ENCODE peak calls at places on chromosomes 1 and 21, in four cellular contexts. Q is CD8-positive, alpha-beta T cell; Z is thyroid gland; D is CD4-positive, alpha-beta T cell. R is an unnamed sample.

GRCh38 chr1:64031191-64031590 is 172.2 kb upstream of the UBE2U start:
- DNase-seq in Q (no peak), Z (no peak), D (no peak), R (no peak)

GRCh38 chr1:215845224-215845902 is 278.3 kb downstream of the KCTD3 start:
- DNase-seq in Q (no peak), Z (no peak), D (no peak), R (no peak)

GRCh38 chr1:29523531-29523930 is 287.2 kb downstream of the PTPRU start:
- DNase-seq in Q (no peak), Z (no peak), D (no peak), R (no peak)

GRCh38 chr21:38752051-38752505 is 53.7 kb upstream of the ETS2 start:
- DNase-seq in Q (no peak), Z (no peak), D (no peak), R (no peak)

GRCh38 chr1:65260851-65261473 is 48.4 kb upstream of the DNAJC6 start:
- DNase-seq in Q (no peak), Z (no peak), D (no peak), R (no peak)

GRCh38 chr1:218986816-218987215 is 186.9 kb upstream of the LYPLAL1 start:
- DNase-seq in Q (no peak), Z (no peak), D (no peak), R (no peak)

GRCh38 chr1:154326546-154327465 is 1.5 kb downstream of the ATP8B2 start:
- DNase-seq in Q (peak), Z (no peak), D (no peak), R (no peak)

GRCh38 chr1:205477759-205478247 is 22.0 kb upstream of the BLACAT1 start:
- DNase-seq in Q (no peak), Z (peak), D (no peak), R (no peak)

GRCh38 chr1:166391677-166392076 is 224.9 kb upstream of the FAM78B start:
- DNase-seq in Q (no peak), Z (no peak), D (no peak), R (no peak)

GRCh38 chr1:53093451-53093754 is 31.4 kb downstream of the PODN start:
- DNase-seq in Q (no peak), Z (no peak), D (no peak), R (no peak)

GRCh38 chr1:117147856-117148588 is 26.5 kb upstream of the TRIM45 start:
- DNase-seq in Q (no peak), Z (peak), D (no peak), R (no peak)

GRCh38 chr1:85244271-85245053 is 15.0 kb downstream of the C1orf52 start:
- DNase-seq in Q (no peak), Z (no peak), D (no peak), R (no peak)

GRCh38 chr21:36465481-36465880 is 14.4 kb downstream of the CLDN14 start:
- DNase-seq in Q (no peak), Z (no peak), D (no peak), R (no peak)

GRCh38 chr21:42652527-42653491 is 612 bp upstream of the PDE9A start:
- DNase-seq in Q (no peak), Z (peak), D (no peak), R (peak)

GRCh38 chr1:30525980-30526651 is 197.3 kb downstream of the MATN1 start:
- DNase-seq in Q (no peak), Z (peak), D (no peak), R (no peak)

GRCh38 chr1:51990478-51990965 is at the start of gene RAB3B:
- DNase-seq in Q (peak), Z (peak), D (peak), R (peak)

GRCh38 chr1:46670134-46670533 is 1.5 kb upstream of the TEX38 start:
- DNase-seq in Q (no peak), Z (no peak), D (no peak), R (no peak)

GRCh38 chr1:24955161-24955560 is 25.1 kb upstream of the RUNX3 start:
- DNase-seq in Q (peak), Z (no peak), D (no peak), R (no peak)

GRCh38 chr1:26530898-26531598 is 1.5 kb downstream of the RPS6KA1 start:
- DNase-seq in Q (no peak), Z (peak), D (no peak), R (no peak)

GRCh38 chr1:20100632-20101355 is 18.5 kb downstream of the PLA2G2D start:
- DNase-seq in Q (no peak), Z (peak), D (no peak), R (peak)

GRCh38 chr1:209316929-209317328 is 266.6 kb upstream of the CAMK1G start:
- DNase-seq in Q (no peak), Z (no peak), D (no peak), R (no peak)

GRCh38 chr1:12518956-12519707 is 98.9 kb downstream of the DHRS3 start:
- DNase-seq in Q (no peak), Z (peak), D (no peak), R (no peak)

GRCh38 chr1:189429610-189430009 is 1048.1 kb downstream of the BRINP3 start:
- DNase-seq in Q (no peak), Z (no peak), D (no peak), R (no peak)

GRCh38 chr1:70041317-70042045 is 163.9 kb downstream of the LRRC40 start:
- DNase-seq in Q (no peak), Z (no peak), D (no peak), R (no peak)

DNA sequence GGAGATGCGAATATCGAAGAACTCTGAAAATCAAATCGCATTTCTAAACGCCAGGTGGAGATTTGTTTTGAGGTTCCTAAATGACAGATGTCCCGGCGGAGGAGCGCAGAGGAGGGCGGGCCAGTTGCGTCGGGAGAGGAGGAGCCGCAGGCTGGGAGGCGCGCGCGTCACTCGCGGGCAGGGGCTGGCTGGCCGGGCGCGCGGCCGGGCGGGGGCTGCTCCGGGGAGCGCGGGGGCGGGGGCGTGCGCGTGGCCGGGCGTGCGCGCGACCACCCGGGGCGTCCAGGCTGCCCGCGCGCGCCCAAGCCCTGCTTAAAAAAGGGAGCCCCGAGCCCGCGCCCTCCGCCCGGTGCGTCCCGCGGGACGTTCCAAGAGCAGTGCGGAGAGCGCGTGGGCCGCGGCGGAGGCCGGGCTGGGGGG is 47.3 kb downstream of the H3-3A start:
- DNase-seq in Q (peak), Z (peak), D (peak), R (peak)
- TF ChIP-seq CTCF in Q (no peak), Z (no peak), D (no peak), R (no peak)

DNA sequence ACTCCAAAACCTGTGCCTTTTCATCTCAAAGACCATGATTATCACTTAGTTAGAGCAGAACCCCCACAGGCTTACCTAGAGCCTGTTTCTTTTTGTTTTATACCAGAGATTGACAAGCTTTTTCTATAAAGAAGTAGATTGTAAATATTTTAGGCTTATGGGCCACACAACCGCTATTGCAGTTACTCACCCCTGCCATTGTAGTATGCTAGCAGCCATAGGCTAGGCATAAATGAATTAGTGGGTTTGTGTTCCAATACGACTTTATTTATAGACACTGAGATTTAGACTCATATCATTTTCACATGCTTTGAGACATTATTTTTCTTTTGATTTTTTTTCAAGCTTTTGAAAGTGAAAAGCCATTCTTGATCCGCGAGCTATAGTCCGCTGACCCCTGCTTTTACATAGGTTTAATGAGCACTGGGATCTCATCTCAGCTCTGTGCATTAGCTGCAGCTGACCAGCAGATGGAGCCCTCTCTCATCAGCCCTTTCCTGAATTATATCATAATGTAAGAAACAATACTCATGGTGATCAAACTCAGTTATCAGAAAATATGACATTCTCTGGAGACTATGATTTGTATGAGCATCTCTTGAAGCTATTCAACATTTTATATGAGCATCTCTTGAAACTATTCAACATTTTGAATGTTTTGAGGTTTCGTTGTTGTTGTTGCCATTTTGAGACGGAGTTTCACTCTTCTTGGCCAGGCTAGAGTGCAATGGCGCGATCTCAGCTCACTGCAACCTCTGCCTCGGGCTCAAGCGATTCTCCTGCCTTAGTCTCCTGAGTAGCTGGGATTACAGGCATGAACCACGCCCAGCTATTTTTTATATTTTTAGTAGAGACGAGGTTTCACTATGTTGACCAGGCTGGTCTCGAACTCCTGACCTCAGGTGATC is 111.9 kb upstream of the L1TD1 start:
- DNase-seq in Q (no peak), Z (peak), D (peak), R (peak)
- TF ChIP-seq CTCF in Q (peak), Z (peak), D (peak), R (peak)

GRCh38 chr1:168084396-168085231 is 52.1 kb downstream of the GPR161 start:
- DNase-seq in Q (peak), Z (peak), D (peak), R (peak)
- TF ChIP-seq CTCF in Q (peak), Z (peak), D (peak), R (peak)

GRCh38 chr21:29691616-29692491 is 247.9 kb downstream of the GRIK1 start:
- DNase-seq in Q (no peak), Z (no peak), D (no peak), R (no peak)
- TF ChIP-seq CTCF in Q (no peak), Z (no peak), D (no peak), R (no peak)

GRCh38 chr1:72182859-72183258 is 99.5 kb downstream of the NEGR1 start:
- DNase-seq in Q (no peak), Z (no peak), D (no peak), R (no peak)

GRCh38 chr1:72184099-72184695 is 98.1 kb downstream of the NEGR1 start:
- DNase-seq in Q (no peak), Z (no peak), D (no peak), R (no peak)

DNA sequence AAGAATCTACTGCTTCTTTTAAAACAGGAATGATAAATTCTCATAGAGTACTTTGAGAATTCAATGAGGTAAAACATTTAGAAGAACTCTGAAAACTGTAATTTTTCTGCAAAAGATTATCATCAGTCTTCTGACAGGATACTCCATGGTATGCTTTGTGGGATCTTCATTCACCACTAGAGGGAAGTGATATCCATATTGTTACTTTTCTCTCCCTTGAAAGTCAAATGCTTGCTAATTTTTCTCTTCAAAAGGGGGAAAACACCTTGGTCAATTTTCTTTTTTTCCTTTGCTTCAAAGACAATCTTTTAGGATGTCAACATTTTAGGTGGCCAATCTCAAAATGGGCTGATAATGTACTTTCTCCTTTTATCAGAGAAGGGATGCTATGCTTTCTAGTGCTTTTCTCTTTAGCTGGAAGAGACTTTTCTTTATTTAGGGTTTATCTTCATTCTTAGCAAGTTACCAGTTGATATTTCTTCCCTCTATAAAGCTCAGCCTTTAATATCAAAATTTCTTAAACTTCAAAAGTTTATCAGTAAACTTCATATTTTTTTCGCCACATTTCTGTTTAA is 95.5 kb downstream of the NEGR1 start:
- DNase-seq in Q (no peak), Z (no peak), D (no peak), R (no peak)
- TF ChIP-seq CTCF in Q (no peak), Z (peak), D (no peak), R (peak)